ENCODE peak calls at places on chromosomes 5 and 9, in seven cellular contexts. N is H1, M is IMR-90, P is H9, L is mesendoderm, T is trophoblast cell, F is mesenchymal stem cell. G is an unnamed sample.

GRCh38 chr9:136403538-136403914 is 3.6 kb upstream of the SNAPC4 start:
- DNase-seq in N (no peak), M (no peak), P (no peak), L (no peak), T (no peak), F (no peak), G (no peak)

GRCh38 chr5:180390441-180391190 is 37.5 kb upstream of the GFPT2 start:
- DNase-seq in N (no peak), M (no peak), P (no peak), L (no peak), T (no peak), F (no peak), G (no peak)

GRCh38 chr9:134634190-134634589 is 7.4 kb upstream of the COL5A1 start:
- DNase-seq in N (no peak), M (no peak), P (peak; percentile 7), L (no peak), T (no peak), F (no peak), G (no peak)

GRCh38 chr9:91949293-91949945 is 609 bp downstream of the ROR2 start:
- DNase-seq in N (peak; percentile 71), M (no peak), P (peak; percentile 44), L (no peak), T (no peak), F (peak; percentile 32), G (peak; percentile 41)

GRCh38 chr9:114450833-114451706 is 54.2 kb downstream of the WHRN start:
- DNase-seq in N (no peak), M (no peak), P (no peak), L (no peak), T (no peak), F (no peak), G (no peak)

GRCh38 chr5:56429110-56429561 is 196.0 kb upstream of the ANKRD55 start:
- DNase-seq in N (no peak), M (no peak), P (no peak), L (no peak), T (peak; percentile 68), F (peak; percentile 33), G (no peak)

GRCh38 chr9:111178361-111179043 is 140.2 kb upstream of the LPAR1 start:
- DNase-seq in N (no peak), M (peak; percentile 95), P (no peak), L (no peak), T (no peak), F (peak; percentile 28), G (no peak)

GRCh38 chr5:31285025-31285424 is 91.5 kb downstream of the CDH6 start:
- DNase-seq in N (no peak), M (no peak), P (no peak), L (no peak), T (no peak), F (no peak), G (no peak)

GRCh38 chr5:104119529-104119928 is 556.9 kb upstream of the NUDT12 start:
- DNase-seq in N (no peak), M (no peak), P (no peak), L (no peak), T (no peak), F (no peak), G (no peak)

GRCh38 chr9:4862506-4863250 is 69.9 kb downstream of the RCL1 start:
- DNase-seq in N (no peak), M (peak; percentile 51), P (no peak), L (peak; percentile 14), T (peak; percentile 84), F (peak; percentile 3), G (no peak)

GRCh38 chr9:69758981-69759477 is 782 bp downstream of the PTAR1 start:
- DNase-seq in N (no peak), M (no peak), P (no peak), L (no peak), T (no peak), F (peak; percentile 50), G (peak; percentile 12)

GRCh38 chr5:147727200-147727599 is 55.3 kb downstream of the JAKMIP2 start:
- DNase-seq in N (no peak), M (no peak), P (no peak), L (no peak), T (no peak), F (no peak), G (no peak)

GRCh38 chr5:173123416-173123815 is 20.9 kb upstream of the BNIP1 start:
- DNase-seq in N (no peak), M (peak; percentile 80), P (no peak), L (no peak), T (no peak), F (peak; percentile 76), G (no peak)

GRCh38 chr9:98568234-98568922 is 140.4 kb downstream of the GABBR2 start:
- DNase-seq in N (no peak), M (no peak), P (no peak), L (no peak), T (no peak), F (no peak), G (no peak)

GRCh38 chr9:98569070-98569469 is 139.7 kb downstream of the GABBR2 start:
- DNase-seq in N (no peak), M (no peak), P (no peak), L (no peak), T (no peak), F (no peak), G (no peak)

GRCh38 chr9:98565152-98566135 is 143.3 kb downstream of the GABBR2 start:
- DNase-seq in N (no peak), M (no peak), P (no peak), L (no peak), T (no peak), F (no peak), G (no peak)

GRCh38 chr9:98569491-98569890 is 139.2 kb downstream of the GABBR2 start:
- DNase-seq in N (no peak), M (no peak), P (no peak), L (no peak), T (no peak), F (no peak), G (no peak)

DNA sequence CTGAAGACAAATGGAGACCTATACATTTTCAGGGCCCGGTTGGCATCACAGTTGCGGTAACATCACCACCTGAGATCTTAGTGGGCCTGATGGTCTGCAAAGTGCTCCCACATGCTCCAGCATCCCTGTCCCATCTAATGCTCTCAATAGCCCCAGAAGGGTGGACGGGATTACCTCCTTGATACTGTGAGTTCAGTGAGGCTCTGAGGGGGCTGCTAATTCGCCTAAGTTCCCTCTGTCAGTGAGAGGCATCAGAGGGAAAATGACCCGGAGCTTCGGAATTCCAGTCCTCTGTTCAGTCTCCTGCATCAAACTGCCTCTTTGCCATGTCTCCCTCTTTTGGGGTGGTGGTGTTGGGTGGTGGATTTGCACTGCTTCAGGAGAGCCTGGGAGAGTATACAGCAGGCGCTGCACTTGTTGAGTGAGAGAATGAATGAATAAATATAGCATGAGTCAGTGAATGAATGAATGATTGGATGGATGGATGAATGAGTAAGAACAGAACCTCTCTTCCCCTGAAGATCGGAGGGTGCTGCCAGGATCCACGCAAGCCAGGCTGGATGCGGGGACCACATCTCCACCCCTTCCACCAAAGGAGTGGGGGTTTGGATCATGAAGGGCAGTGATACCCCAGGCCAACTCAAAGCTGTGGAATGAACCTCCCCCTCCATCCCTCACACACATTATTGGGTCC is 141.0 kb downstream of the GABBR2 start:
- DNase-seq in N (no peak), M (no peak), P (no peak), L (no peak), T (no peak), F (no peak), G (no peak)
- H2BK120ac ChIP-seq in N (no peak overlapping the region), M (no peak overlapping the region), P (no peak overlapping the region), L (no peak overlapping the region), T (no peak overlapping the region), F (no peak overlapping the region), G (no peak overlapping the region)

GRCh38 chr9:22211588-22212360 is 202.7 kb upstream of the CDKN2B start:
- DNase-seq in N (no peak), M (peak; percentile 93), P (no peak), L (no peak), T (peak; percentile 33), F (peak; percentile 95), G (no peak)

GRCh38 chr9:22210262-22210661 is 201.2 kb upstream of the CDKN2B start:
- DNase-seq in N (no peak), M (no peak), P (no peak), L (no peak), T (no peak), F (peak; percentile 50), G (no peak)

GRCh38 chr9:22214021-22214420 is 204.9 kb upstream of the CDKN2B start:
- DNase-seq in N (no peak), M (no peak), P (no peak), L (no peak), T (no peak), F (peak; percentile 53), G (no peak)

GRCh38 chr9:22208846-22209585 is 199.9 kb upstream of the CDKN2B start:
- DNase-seq in N (no peak), M (no peak), P (no peak), L (no peak), T (no peak), F (no peak), G (no peak)

GRCh38 chr9:22210936-22211335 is 201.8 kb upstream of the CDKN2B start:
- DNase-seq in N (no peak), M (no peak), P (no peak), L (no peak), T (no peak), F (no peak), G (no peak)
- H3K23ac ChIP-seq in N (no peak overlapping the region), M (no peak overlapping the region), P (no peak overlapping the region), L (no peak overlapping the region), T (no peak overlapping the region), F (no peak overlapping the region), G (no peak overlapping the region)

GRCh38 chr9:122029898-122030297 is 63.2 kb downstream of the TTLL11 start:
- DNase-seq in N (no peak), M (no peak), P (no peak), L (peak; percentile 49), T (no peak), F (no peak), G (no peak)

GRCh38 chr9:122030357-122030756 is 62.8 kb downstream of the TTLL11 start:
- DNase-seq in N (no peak), M (no peak), P (no peak), L (no peak), T (no peak), F (no peak), G (no peak)

GRCh38 chr9:122031806-122032205 is 61.3 kb downstream of the TTLL11 start:
- DNase-seq in N (no peak), M (no peak), P (no peak), L (no peak), T (no peak), F (no peak), G (no peak)

GRCh38 chr9:122032346-122032745 is 60.8 kb downstream of the TTLL11 start:
- DNase-seq in N (no peak), M (no peak), P (no peak), L (no peak), T (no peak), F (no peak), G (no peak)

DNA sequence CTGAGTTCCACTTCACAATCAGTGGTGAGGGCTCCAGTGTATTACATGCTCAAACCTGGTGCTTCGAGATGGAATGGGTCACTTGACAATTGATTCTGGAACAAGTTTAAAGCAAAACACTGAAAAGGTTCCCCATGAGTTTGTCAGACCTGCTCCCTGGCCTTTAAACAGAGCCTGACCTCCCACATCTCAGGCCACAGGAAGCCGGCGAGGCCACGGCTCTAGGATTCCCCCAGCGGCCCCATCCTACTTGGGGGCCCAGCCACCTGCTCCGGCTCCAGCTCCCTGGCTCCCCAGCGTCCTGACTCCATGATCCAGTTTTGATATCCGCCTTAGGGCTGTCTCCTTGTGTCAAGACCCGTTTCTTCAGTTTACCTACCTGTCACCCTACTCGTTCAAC is 62.0 kb downstream of the TTLL11 start:
- DNase-seq in N (no peak), M (no peak), P (no peak), L (no peak), T (no peak), F (no peak), G (no peak)
- H3K18ac ChIP-seq in N (no peak overlapping the region), M (no peak overlapping the region), P (no peak overlapping the region), L (no peak overlapping the region), T (no peak overlapping the region), F (no peak overlapping the region), G (no peak overlapping the region)

GRCh38 chr5:69503144-69503488 is 10.5 kb downstream of the OCLN start:
- DNase-seq in N (no peak), M (no peak), P (no peak), L (no peak), T (no peak), F (no peak), G (no peak)
- H2BK120ac ChIP-seq in N (no peak overlapping the region), M (peak overlapping the region; percentile 93), P (no peak overlapping the region), L (no peak overlapping the region), T (no peak overlapping the region), F (no peak overlapping the region), G (no peak overlapping the region)

G was measured in neuronal stem cell.